ENCODE peak calls at places on chromosomes 1 and 21, in seven cellular contexts. W, G, R, C, E, A and B are unnamed samples.

GRCh38 chr1:115052454-115053083 is 22.9 kb downstream of the TSHB start:
- DNase-seq in W (peak), E (peak), G (no peak), C (peak), A (no peak), R (peak), B (no peak)

GRCh38 chr1:116382321-116382720 is 9.3 kb downstream of the ATP1A1 start:
- DNase-seq in R (no peak), E (no peak), G (no peak), A (no peak), W (no peak), C (no peak), B (no peak)

GRCh38 chr1:37755951-37756350 is 9.0 kb downstream of the EPHA10 start:
- DNase-seq in G (no peak), A (no peak), E (no peak), W (no peak), R (no peak), C (no peak), B (no peak)

GRCh38 chr1:39491146-39491921 is at the start of gene BMP8A:
- DNase-seq in A (no peak), W (peak), G (peak), C (peak), R (peak), E (peak), B (no peak)

GRCh38 chr1:116966791-116967190 is 34.8 kb upstream of the CD101 start:
- DNase-seq in E (no peak), G (no peak), A (no peak), W (no peak), R (no peak), C (no peak), B (no peak)

GRCh38 chr1:6118415-6118814 is 61.7 kb downstream of the CHD5 start:
- DNase-seq in W (no peak), G (no peak), E (no peak), A (peak), C (no peak), R (no peak), B (no peak)

GRCh38 chr1:2015383-2015735 is 3.8 kb upstream of the GABRD start:
- DNase-seq in A (no peak), G (no peak), W (no peak), C (no peak), R (no peak), E (no peak), B (no peak)

GRCh38 chr1:151994956-151995355 is 1.3 kb upstream of the S100A10 start:
- DNase-seq in C (no peak), R (peak), W (peak), E (no peak), G (no peak), A (no peak), B (no peak)

GRCh38 chr21:29172282-29172681 is 41.8 kb downstream of the MAP3K7CL start:
- DNase-seq in G (no peak), C (no peak), W (no peak), E (no peak), A (no peak), R (no peak), B (no peak)

GRCh38 chr1:202811296-202812175 is 782 bp downstream of the PCAT6 start:
- DNase-seq in C (no peak), G (no peak), R (no peak), E (peak), W (no peak), A (peak), B (no peak)

GRCh38 chr1:25568834-25569598 is 25.6 kb downstream of the LDLRAP1 start:
- DNase-seq in E (no peak), R (peak), G (no peak), C (no peak), A (no peak), W (peak), B (no peak)

GRCh38 chr1:20480261-20481157 is 5.5 kb downstream of the CAMK2N1 start:
- DNase-seq in E (no peak), R (peak), A (no peak), C (peak), W (peak), G (no peak), B (no peak)

GRCh38 chr21:45992311-45993209 is 11.0 kb downstream of the COL6A1 start:
- DNase-seq in E (no peak), R (no peak), W (no peak), C (no peak), A (peak), G (no peak), B (no peak)

GRCh38 chr1:162430583-162430982 is 18.6 kb upstream of the SH2D1B start:
- DNase-seq in A (no peak), G (no peak), C (no peak), W (no peak), R (no peak), E (no peak), B (no peak)

GRCh38 chr1:9628541-9629444 is 22.7 kb upstream of the PIK3CD start:
- DNase-seq in W (no peak), R (no peak), G (peak), A (no peak), C (no peak), E (peak), B (no peak)

GRCh38 chr1:226679303-226679702 is 59.8 kb downstream of the ITPKB start:
- DNase-seq in C (no peak), W (no peak), A (no peak), G (no peak), E (no peak), R (no peak), B (no peak)

GRCh38 chr1:85888961-85889360 is 180.7 kb upstream of the ZNHIT6 start:
- DNase-seq in E (no peak), A (no peak), R (no peak), G (no peak), W (no peak), C (no peak), B (no peak)

GRCh38 chr1:243254233-243254926 is 701 bp downstream of the CEP170 start:
- DNase-seq in C (peak), R (peak), W (peak), G (peak), E (peak), A (peak), B (peak)

GRCh38 chr21:45012661-45013270 is 61.6 kb upstream of the ADARB1 start:
- DNase-seq in E (no peak), A (peak), G (no peak), C (no peak), W (peak), R (peak), B (no peak)

GRCh38 chr1:200857804-200858203 is 15.0 kb upstream of the GPR25 start:
- DNase-seq in C (no peak), A (no peak), R (no peak), W (no peak), E (no peak), G (no peak), B (no peak)

GRCh38 chr1:40784141-40784770 is 669 bp downstream of the KCNQ4 start:
- DNase-seq in E (no peak), C (no peak), G (no peak), W (no peak), A (peak), R (no peak), B (no peak)

GRCh38 chr1:228264100-228264816 is 56.4 kb downstream of the OBSCN start:
- DNase-seq in C (no peak), W (no peak), R (no peak), G (no peak), E (no peak), A (no peak), B (no peak)

GRCh38 chr1:194342484-194343262 is 1156.3 kb upstream of the B3GALT2 start:
- DNase-seq in W (peak), C (no peak), A (no peak), E (no peak), G (no peak), R (no peak), B (no peak)